ENCODE peak calls at places on chromosomes 16 and 17, in six cellular contexts. Y is GM12878, X is iPS DF 6.9, P is AG04450, A is ovary, H is GM23248. B is an unnamed sample.
A peak's percentile ranks its signal among the peaks of the same experiment; 100 is the strongest.

GRCh38 chr17:48351916-48352332 is 78.1 kb downstream of the SKAP1 start:
- DNase-seq in X (no peak), H (peak; percentile 59), Y (no peak), A (no peak), P (peak; percentile 26), B (no peak)

GRCh38 chr17:67891481-67892119 is 66.3 kb downstream of the BPTF start:
- DNase-seq in A (peak; percentile 23), X (no peak), P (peak; percentile 37), Y (no peak), H (peak; percentile 86), B (peak; percentile 50)

GRCh38 chr17:48840441-48840840 is 9.6 kb downstream of the CALCOCO2 start:
- DNase-seq in X (no peak), Y (no peak), H (peak; percentile 46), P (no peak), A (no peak), B (no peak)

GRCh38 chr17:74471341-74471740 is 4.9 kb downstream of the CD300A start:
- DNase-seq in X (no peak), H (no peak), P (no peak), A (no peak), Y (no peak), B (no peak)

GRCh38 chr16:3652373-3653037 is 2.0 kb upstream of the DNASE1 start:
- DNase-seq in A (no peak), Y (no peak), H (no peak), P (no peak), X (no peak), B (no peak)

GRCh38 chr17:67046398-67046797 is 2.0 kb downstream of the CACNG1 start:
- DNase-seq in H (no peak), Y (no peak), A (no peak), X (no peak), P (no peak), B (no peak)

GRCh38 chr17:5668557-5669138 is 84.3 kb upstream of the NLRP1 start:
- DNase-seq in A (no peak), Y (no peak), X (no peak), H (no peak), P (no peak), B (no peak)

GRCh38 chr17:37737971-37738370 is 6.9 kb downstream of the HNF1B start:
- DNase-seq in A (no peak), Y (no peak), P (no peak), H (peak; percentile 56), X (no peak), B (no peak)

GRCh38 chr17:77325826-77326581 is 185.2 kb downstream of the SEC14L1 start:
- DNase-seq in Y (no peak), X (no peak), P (no peak), H (peak; percentile 70), A (peak; percentile 33), B (no peak)

GRCh38 chr16:667780-668518 is at the start of gene RHOT2:
- DNase-seq in P (peak; percentile 55), Y (peak; percentile 48), H (peak; percentile 98), A (peak; percentile 94), X (no peak), B (peak; percentile 91)

GRCh38 chr16:21070564-21070963 is 80.1 kb downstream of the DNAH3 start:
- DNase-seq in X (no peak), A (no peak), P (no peak), H (no peak), Y (no peak), B (no peak)

GRCh38 chr17:75031972-75032895 is 14.5 kb downstream of the ATP5PD start:
- DNase-seq in P (no peak), X (no peak), H (peak; percentile 95), A (peak; percentile 88), Y (no peak), B (peak; percentile 93)

GRCh38 chr17:57879437-57880085 is 29.7 kb upstream of the MRPS23 start:
- DNase-seq in Y (no peak), X (no peak), H (no peak), A (no peak), P (no peak), B (no peak)

GRCh38 chr17:78255953-78256704 is 24.7 kb downstream of the TMEM235 start:
- DNase-seq in Y (no peak), A (no peak), P (no peak), X (no peak), H (no peak), B (no peak)

GRCh38 chr16:53922805-53923645 is 219.1 kb downstream of the FTO start:
- DNase-seq in H (no peak), P (no peak), A (no peak), X (no peak), Y (no peak), B (no peak)

GRCh38 chr17:9432867-9433495 is 142.6 kb downstream of the STX8 start:
- DNase-seq in P (no peak), X (no peak), Y (no peak), A (no peak), H (peak; percentile 53), B (no peak)

GRCh38 chr17:79841369-79842135 is 2.3 kb upstream of the CBX4 start:
- DNase-seq in Y (no peak), H (no peak), P (no peak), A (peak; percentile 36), X (no peak), B (no peak)

GRCh38 chr16:79658301-79659001 is 57.9 kb upstream of the MAF start:
- DNase-seq in H (peak; percentile 47), X (no peak), Y (no peak), A (no peak), P (peak; percentile 26), B (peak; percentile 26)

GRCh38 chr17:80944326-80944725 is 47.3 kb upstream of the CHMP6 start:
- DNase-seq in H (no peak), A (no peak), P (no peak), Y (no peak), X (no peak), B (no peak)

GRCh38 chr17:80987941-80988461 is 3.6 kb upstream of the CHMP6 start:
- DNase-seq in P (no peak), Y (no peak), H (no peak), A (no peak), X (no peak), B (no peak)

GRCh38 chr17:64343833-64344637 is 46.6 kb downstream of the PECAM1 start:
- DNase-seq in A (peak; percentile 68), Y (no peak), X (no peak), P (peak; percentile 46), H (peak; percentile 88), B (no peak)

GRCh38 chr16:14509055-14509454 is 121.0 kb downstream of the PARN start:
- DNase-seq in H (peak; percentile 78), A (no peak), P (no peak), X (no peak), Y (no peak), B (no peak)

GRCh38 chr16:71515026-71515425 is 11.2 kb upstream of the CHST4 start:
- DNase-seq in A (no peak), Y (no peak), H (no peak), P (no peak), X (no peak), B (no peak)

GRCh38 chr17:79415909-79416308 is 194.9 kb downstream of the RBFOX3 start:
- DNase-seq in X (no peak), A (no peak), H (no peak), Y (no peak), P (no peak), B (no peak)

GRCh38 chr17:45650601-45651000 is 133.5 kb upstream of the CRHR1 start:
- DNase-seq in Y (no peak), P (no peak), X (no peak), H (no peak), A (no peak), B (peak; percentile 25)

GRCh38 chr16:11310997-11311561 is 29.9 kb upstream of the PRM1 start:
- DNase-seq in H (no peak), Y (peak; percentile 92), X (no peak), A (no peak), P (no peak), B (no peak)

GRCh38 chr17:39145143-39145542 is 6.3 kb downstream of the PLXDC1 start:
- DNase-seq in Y (no peak), A (no peak), P (no peak), X (no peak), H (no peak), B (no peak)

GRCh38 chr17:7914771-7915610 is 1.1 kb downstream of the RNF227 start:
- DNase-seq in A (peak; percentile 66), H (peak; percentile 67), X (no peak), Y (no peak), P (no peak), B (peak; percentile 48)

GRCh38 chr17:80948961-80949450 is 42.6 kb upstream of the CHMP6 start:
- DNase-seq in H (no peak), A (no peak), X (no peak), P (no peak), Y (no peak), B (peak; percentile 39)

GRCh38 chr16:1903220-1903574 is 15.0 kb downstream of the HS3ST6 start:
- DNase-seq in Y (no peak), P (no peak), H (no peak), X (no peak), A (no peak), B (no peak)
- H3K27me3 ChIP-seq in Y (no peaks in the 10 kb centered on the region), P (peaks cover 35% of the 10 kb centered on the region), H (peaks cover 39% of the 10 kb centered on the region), X (no peaks in the 10 kb centered on the region), A (no peaks in the 10 kb centered on the region), B (peaks cover 1% of the 10 kb centered on the region)

GRCh38 chr17:40981115-40981514 is 3.0 kb downstream of the KRT40 start:
- DNase-seq in H (no peak), X (no peak), P (no peak), A (no peak), Y (no peak), B (no peak)
- H3K4me3 ChIP-seq in H (no peak overlapping the region), X (no peak overlapping the region), P (no peak overlapping the region), A (no peak overlapping the region), Y (no peak overlapping the region), B (no peak overlapping the region)

DNA sequence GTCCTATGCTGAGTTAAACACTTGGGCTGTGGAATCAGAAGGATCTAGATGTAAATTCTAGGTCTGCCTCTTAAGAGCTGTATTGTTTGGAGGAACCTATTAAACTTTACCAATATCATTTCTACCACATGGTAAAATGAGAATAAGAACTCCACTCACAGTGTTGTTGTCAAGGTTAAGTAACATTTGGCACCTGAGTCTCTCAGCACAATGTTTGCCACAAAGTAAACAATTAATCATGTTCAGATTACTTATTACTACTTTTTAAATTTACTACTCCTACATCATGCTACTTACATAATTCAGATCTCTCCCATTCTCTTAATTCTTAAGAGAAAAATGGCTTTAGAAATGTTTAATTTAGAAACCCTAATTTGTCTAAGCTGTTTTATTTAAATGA is 305.9 kb downstream of the CA10 start:
- DNase-seq in A (no peak), X (no peak), Y (no peak), H (no peak), P (no peak), B (no peak)
- H3K27me3 ChIP-seq in A (no peaks in the 10 kb centered on the region), X (no peaks in the 10 kb centered on the region), Y (no peaks in the 10 kb centered on the region), H (no peaks in the 10 kb centered on the region), P (no peaks in the 10 kb centered on the region), B (no peaks in the 10 kb centered on the region)

GRCh38 chr17:872843-873242 is 90.7 kb downstream of the MRM3 start:
- DNase-seq in H (no peak), P (no peak), X (no peak), Y (no peak), A (no peak), B (no peak)

GRCh38 chr17:869067-869466 is 86.9 kb downstream of the MRM3 start:
- DNase-seq in A (peak; percentile 79), X (no peak), P (no peak), H (peak; percentile 92), Y (no peak), B (peak; percentile 14)

GRCh38 chr17:871731-872517 is 89.8 kb downstream of the MRM3 start:
- DNase-seq in X (no peak), H (no peak), P (no peak), Y (no peak), A (no peak), B (no peak)

GRCh38 chr17:867896-868489 is 85.8 kb downstream of the MRM3 start:
- DNase-seq in X (no peak), H (no peak), A (no peak), P (no peak), Y (no peak), B (no peak)

GRCh38 chr17:869567-870530 is 87.7 kb downstream of the MRM3 start:
- DNase-seq in P (no peak), X (no peak), H (peak; percentile 94), Y (no peak), A (no peak), B (no peak)
- H3K4me3 ChIP-seq in P (no peak overlapping the region), X (no peak overlapping the region), H (peak overlapping the region; percentile 62), Y (no peak overlapping the region), A (no peak overlapping the region), B (no peak overlapping the region)